ENCODE peak calls at places on chromosomes 1 and 21, in ten cellular contexts. Q is Peyer's patch, C is PC-9, J is right cardiac atrium, N is aorta, W is RWPE2, R is neuronal stem cell, U is pancreas, K is A549, E is tibial artery. M is an unnamed sample.

GRCh38 chr1:15916916-15917315 is 59.0 kb downstream of the ZBTB17 start:
- DNase-seq in K (no peak), R (no peak), C (no peak), W (no peak), Q (no peak), N (no peak), E (no peak), U (no peak), J (no peak), M (no peak)

GRCh38 chr1:53276153-53276901 is 38.0 kb upstream of the MAGOH start:
- DNase-seq in N (no peak), J (no peak), R (no peak), Q (no peak), U (no peak), C (no peak), E (peak), K (no peak), W (no peak), M (no peak)

GRCh38 chr1:3402258-3403010 is 52.0 kb upstream of the ARHGEF16 start:
- DNase-seq in J (peak), R (no peak), N (no peak), W (no peak), K (no peak), Q (no peak), E (no peak), U (no peak), C (no peak), M (no peak)

GRCh38 chr1:6753320-6754140 is 31.7 kb upstream of the CAMTA1 start:
- DNase-seq in Q (no peak), J (no peak), N (peak), C (no peak), R (no peak), W (no peak), K (no peak), E (no peak), U (no peak), M (no peak)

GRCh38 chr1:86616871-86617270 is 70.0 kb downstream of the CLCA4 start:
- DNase-seq in K (no peak), J (no peak), E (no peak), C (no peak), N (no peak), Q (no peak), W (no peak), U (no peak), R (no peak), M (no peak)

GRCh38 chr1:87449348-87449963 is 120.8 kb downstream of the LMO4 start:
- DNase-seq in R (no peak), J (peak), W (no peak), E (peak), Q (no peak), U (no peak), C (no peak), N (no peak), K (no peak), M (no peak)

GRCh38 chr1:55428944-55429931 is 214.1 kb upstream of the USP24 start:
- DNase-seq in Q (no peak), R (no peak), N (peak), E (peak), K (peak), W (peak), C (peak), U (no peak), J (no peak), M (no peak)

GRCh38 chr1:7549277-7549676 is 221.8 kb upstream of the VAMP3 start:
- DNase-seq in W (peak), C (peak), R (no peak), E (no peak), N (peak), J (no peak), K (peak), U (no peak), Q (peak), M (peak)

GRCh38 chr1:16924216-16924918 is 2.6 kb downstream of the CROCC start:
- DNase-seq in C (no peak), U (peak), R (no peak), K (no peak), W (peak), J (peak), N (peak), Q (no peak), E (no peak), M (no peak)

GRCh38 chr1:64335634-64336033 is 132.2 kb downstream of the UBE2U start:
- DNase-seq in J (no peak), W (no peak), U (no peak), N (no peak), R (no peak), Q (no peak), K (no peak), C (no peak), E (no peak), M (no peak)

GRCh38 chr21:42532466-42533181 is 19.0 kb downstream of the SLC37A1 start:
- DNase-seq in J (peak), Q (peak), K (no peak), C (no peak), U (peak), R (no peak), N (peak), W (no peak), E (peak), M (no peak)

GRCh38 chr21:42533963-42534355 is 20.3 kb downstream of the SLC37A1 start:
- DNase-seq in N (no peak), E (peak), Q (no peak), K (no peak), W (no peak), J (no peak), R (no peak), U (no peak), C (no peak), M (no peak)

GRCh38 chr21:42534901-42535378 is 21.3 kb downstream of the SLC37A1 start:
- DNase-seq in R (no peak), W (no peak), K (no peak), Q (peak), C (no peak), U (no peak), J (no peak), N (no peak), E (no peak), M (no peak)

GRCh38 chr21:42534361-42534900 is 20.8 kb downstream of the SLC37A1 start:
- DNase-seq in W (no peak), C (no peak), E (peak), R (no peak), N (no peak), U (peak), K (no peak), Q (peak), J (no peak), M (no peak)

GRCh38 chr21:42533306-42533962 is 19.8 kb downstream of the SLC37A1 start:
- DNase-seq in C (no peak), E (peak), U (peak), Q (no peak), R (no peak), W (no peak), K (no peak), J (no peak), N (no peak), M (no peak)
- H3K4me3 ChIP-seq in C (no peak), E (no peak), U (no peak), Q (no peak), R (no peak), W (no peak), K (no peak), J (no peak), N (no peak), M (no peak)

DNA sequence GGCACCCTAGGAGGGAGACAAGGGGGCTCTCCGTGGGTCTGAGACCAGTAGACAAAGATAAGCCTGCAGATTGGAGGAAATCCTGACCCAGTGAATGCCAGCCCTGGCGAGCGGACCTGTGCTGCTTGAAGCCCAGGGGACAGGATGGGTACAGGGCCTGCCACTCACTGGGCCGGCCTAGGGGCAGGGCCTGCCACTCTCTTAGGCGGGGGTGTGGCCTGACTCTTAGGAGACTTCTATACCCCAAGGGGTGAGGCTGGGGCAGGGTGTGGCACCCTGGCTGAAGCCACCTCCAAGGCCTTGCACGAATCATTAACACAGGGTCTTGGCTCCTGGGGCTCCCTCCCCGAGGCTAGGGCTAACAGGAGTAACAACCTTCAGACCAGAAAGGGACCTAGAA is 30.7 kb downstream of the TRIM62 start:
- DNase-seq in Q (no peak), K (no peak), C (no peak), U (no peak), J (no peak), R (no peak), N (no peak), W (no peak), E (no peak), M (no peak)
- H3K27ac ChIP-seq in Q (no peak), K (no peak), C (peak), U (no peak), J (no peak), R (no peak), N (no peak), W (no peak), E (no peak), M (no peak)

DNA sequence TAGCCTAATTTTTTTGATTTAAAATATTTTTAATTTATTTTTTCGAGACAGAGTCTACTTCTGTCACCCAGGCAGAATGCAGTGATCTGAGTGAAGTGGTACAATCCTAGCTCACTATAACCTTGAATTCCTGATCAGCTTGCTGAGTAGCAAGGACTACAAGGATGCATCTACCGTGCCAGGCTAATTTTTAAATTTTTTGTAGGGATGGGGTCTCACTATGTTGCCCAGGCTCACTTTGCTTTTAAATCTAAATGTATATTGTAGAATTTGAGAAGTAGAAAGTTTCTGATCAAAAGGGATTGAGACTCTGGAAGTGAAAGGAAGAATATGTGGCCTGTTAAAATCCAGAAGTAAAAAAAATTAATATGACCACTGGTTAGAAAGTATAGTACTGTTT is 1.6 kb downstream of the STX12 start:
- DNase-seq in R (no peak), E (no peak), J (no peak), W (no peak), C (no peak), U (no peak), K (no peak), Q (no peak), N (no peak), M (no peak)
- H3K4me3 ChIP-seq in R (no peak), E (peak), J (no peak), W (no peak), C (no peak), U (peak), K (peak), Q (peak), N (peak), M (no peak)

DNA sequence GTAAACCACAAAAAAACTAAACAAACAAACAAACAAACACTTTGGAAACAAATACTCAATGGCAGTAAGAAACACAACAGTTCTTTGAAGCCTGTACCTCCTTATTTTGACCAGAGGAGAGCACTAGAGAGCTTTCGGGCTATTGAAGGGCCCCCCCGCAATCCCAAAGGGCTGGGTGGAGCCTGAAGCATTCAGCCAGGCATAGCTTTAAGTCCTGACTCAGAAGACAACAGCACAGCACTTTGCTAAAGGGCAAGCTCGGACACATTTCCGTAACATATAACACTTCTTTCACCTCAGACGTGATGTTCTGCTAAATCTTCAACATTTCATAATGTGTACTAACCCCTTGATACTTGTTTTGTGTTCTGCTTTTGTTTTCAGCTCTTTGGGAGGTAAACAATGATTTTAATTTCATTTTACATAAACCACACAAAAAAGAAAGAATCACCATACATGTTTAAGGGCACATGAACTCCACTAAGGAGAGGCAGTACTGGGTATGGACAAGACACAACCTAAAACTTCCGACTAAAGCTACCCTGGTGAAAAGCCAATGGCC is 9.7 kb upstream of the SHCBP1L start:
- DNase-seq in R (peak), J (peak), K (peak), C (peak), E (peak), Q (peak), W (no peak), U (peak), N (peak), M (no peak)
- H3K27ac ChIP-seq in R (no peak), J (peak), K (peak), C (peak), E (peak), Q (peak), W (peak), U (peak), N (no peak), M (no peak)

DNA sequence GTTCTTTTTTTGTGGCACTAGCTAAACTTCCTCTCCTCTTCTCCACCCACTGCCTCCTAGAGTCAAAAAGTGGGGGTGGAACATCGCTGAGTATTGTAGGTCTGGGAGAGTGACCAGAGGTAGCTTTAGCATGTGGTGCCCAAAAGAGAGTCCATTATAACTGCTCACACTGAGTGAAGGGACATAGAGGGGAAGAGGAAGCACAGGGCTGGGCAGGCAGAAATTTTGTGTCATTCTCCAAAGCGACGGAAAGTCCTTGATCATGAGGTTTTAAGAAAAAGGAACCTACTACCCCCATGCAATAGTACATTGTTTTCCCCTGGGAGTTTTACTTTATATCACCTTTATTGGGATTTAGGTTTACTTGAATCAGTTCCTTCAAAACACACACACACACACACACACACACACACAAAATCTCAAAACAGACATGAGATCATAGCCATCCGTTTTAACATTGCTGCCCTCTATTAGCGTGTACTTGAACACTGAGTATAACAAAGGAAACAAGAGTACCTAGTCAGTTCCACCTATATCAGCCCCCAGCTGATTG is 4.1 kb downstream of the CD84 start:
- DNase-seq in J (no peak), C (no peak), N (no peak), Q (no peak), K (no peak), R (no peak), U (no peak), W (no peak), E (no peak), M (no peak)
- H3K4me3 ChIP-seq in J (no peak), C (no peak), N (no peak), Q (no peak), K (no peak), R (no peak), U (no peak), W (no peak), E (no peak), M (peak)

GRCh38 chr1:165799387-165799786 is 28.0 kb upstream of the UCK2 start:
- DNase-seq in N (no peak), W (no peak), Q (no peak), C (no peak), E (no peak), K (no peak), U (no peak), R (no peak), J (no peak), M (no peak)
- H3K27ac ChIP-seq in N (no peak), W (no peak), Q (no peak), C (no peak), E (no peak), K (no peak), U (no peak), R (no peak), J (no peak), M (no peak)

DNA sequence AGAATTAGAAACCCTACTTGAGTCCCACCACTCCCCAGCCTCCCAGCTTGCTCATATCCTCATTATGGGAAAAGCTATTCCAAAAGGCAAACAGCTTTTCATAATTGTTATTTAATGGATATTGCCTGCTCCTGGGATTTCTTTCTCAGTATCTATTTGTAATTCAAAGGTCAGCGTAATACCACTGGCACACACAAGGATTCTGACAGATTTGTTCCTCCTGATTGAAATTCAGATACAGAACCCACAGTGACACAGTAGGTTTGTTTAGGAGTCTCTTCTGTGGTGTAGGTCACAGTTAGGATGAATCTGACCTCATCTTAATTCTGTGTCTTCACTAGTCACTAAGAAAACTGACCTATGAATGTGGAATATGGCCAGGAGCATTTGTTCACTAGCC is 121.3 kb downstream of the GRIK1 start:
- DNase-seq in R (no peak), U (no peak), E (no peak), C (no peak), W (no peak), K (no peak), J (no peak), Q (no peak), N (no peak), M (no peak)
- H3K4me3 ChIP-seq in R (no peak), U (no peak), E (no peak), C (no peak), W (no peak), K (no peak), J (no peak), Q (no peak), N (no peak), M (no peak)

DNA sequence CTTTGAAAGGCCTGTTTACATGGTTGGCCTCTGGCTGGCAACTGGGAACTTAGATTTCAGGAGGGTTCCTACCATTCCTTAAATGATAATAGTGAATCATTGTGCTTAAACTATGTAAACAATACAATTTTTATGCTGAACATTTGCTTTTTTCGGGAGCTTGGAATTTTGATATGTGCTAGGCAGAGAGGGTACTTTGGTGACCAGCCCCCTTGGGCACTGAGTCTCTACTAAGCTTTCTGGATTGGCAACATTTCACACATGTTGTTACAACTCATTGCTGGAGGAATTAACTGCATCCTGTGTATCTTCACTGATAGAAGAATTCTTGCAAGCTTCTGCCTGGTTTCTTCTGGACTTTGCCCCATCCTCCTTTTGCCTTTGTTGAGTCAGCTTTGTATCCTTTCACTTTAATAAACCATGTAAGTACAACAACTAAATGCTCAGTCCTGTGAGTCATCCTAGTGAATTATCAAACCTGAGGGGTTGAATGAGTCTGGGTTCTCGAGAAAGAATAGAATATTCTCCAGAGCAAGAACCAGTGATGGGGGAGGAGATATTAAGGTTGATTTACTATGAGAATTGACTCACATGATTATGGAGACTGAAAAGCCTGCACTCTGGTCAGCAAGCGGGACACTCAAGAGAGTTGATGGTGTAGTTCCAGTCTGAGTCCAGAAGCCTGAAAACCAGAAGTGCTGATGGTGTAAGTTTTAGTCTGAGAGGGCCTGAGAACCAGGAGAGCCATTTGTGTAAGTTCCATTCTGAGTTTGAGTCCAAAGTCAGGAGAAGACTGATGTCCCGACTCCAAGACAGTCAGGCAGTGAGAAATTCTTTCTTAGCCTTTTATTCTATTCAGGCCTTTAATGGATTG is 3.1 kb upstream of the SLC16A4 start:
- DNase-seq in E (no peak), N (no peak), Q (no peak), J (no peak), W (no peak), C (no peak), U (no peak), R (no peak), K (peak), M (no peak)
- H3K27ac ChIP-seq in E (no peak), N (no peak), Q (peak), J (no peak), W (peak), C (peak), U (no peak), R (no peak), K (peak), M (no peak)

GRCh38 chr21:38956791-38957571 is 151.3 kb downstream of the ETS2 start:
- DNase-seq in K (no peak), W (no peak), C (no peak), Q (peak), R (no peak), J (no peak), E (no peak), N (no peak), U (no peak), M (no peak)

GRCh38 chr21:38958940-38959685 is 153.4 kb downstream of the ETS2 start:
- DNase-seq in K (peak), E (no peak), J (no peak), Q (peak), N (no peak), U (no peak), R (no peak), W (no peak), C (no peak), M (no peak)

GRCh38 chr21:38957575-38958340 is 152.0 kb downstream of the ETS2 start:
- DNase-seq in W (no peak), E (no peak), R (no peak), C (no peak), Q (peak), U (no peak), J (no peak), K (no peak), N (no peak), M (no peak)

GRCh38 chr21:38960251-38960650 is 154.5 kb downstream of the ETS2 start:
- DNase-seq in Q (no peak), J (no peak), K (no peak), C (no peak), E (no peak), R (no peak), U (no peak), N (no peak), W (no peak), M (no peak)

DNA sequence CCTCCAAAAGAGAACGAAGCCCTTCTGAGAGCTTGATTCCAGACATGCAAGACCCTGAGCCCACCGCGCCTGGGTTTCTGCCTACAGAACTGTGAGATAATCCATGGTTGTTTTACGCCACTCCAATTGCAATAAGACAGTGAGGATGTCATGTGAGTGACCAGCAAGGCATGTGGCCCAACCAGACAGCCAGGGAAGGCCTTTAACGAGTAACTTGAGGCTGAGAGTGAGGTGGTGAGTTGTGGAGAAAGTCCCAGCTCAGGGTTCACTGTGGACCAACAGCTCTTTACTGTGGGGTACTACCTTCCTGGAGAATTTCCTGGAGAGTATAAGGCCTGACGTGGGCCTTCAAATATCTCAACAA is 153.9 kb downstream of the ETS2 start:
- DNase-seq in R (no peak), U (no peak), W (no peak), K (no peak), J (no peak), Q (peak), N (no peak), E (no peak), C (no peak), M (no peak)
- H3K4me3 ChIP-seq in R (no peak), U (no peak), W (no peak), K (no peak), J (no peak), Q (no peak), N (no peak), E (no peak), C (no peak), M (no peak)

M was measured in naive thymus-derived CD4-positive, alpha-beta T cell.